ENCODE peak calls at places on chromosomes 2 and 18, in seven cellular contexts. One of them, this sample, is unnamed.

GRCh38 chr2:226362991-226363390 is 436.6 kb downstream of the IRS1 start:
- DNase-seq in activated T-cell treated with anti-CD3 and anti-CD28 coated beads for 1 hour: no peak
- DNase-seq in stimulated activated CD4-positive, alpha-beta T cell treated with anti-CD3 and anti-CD28 coated beads, TNF-alpha, amount 100 ng/mL, for 24 hours: no peak
- DNase-seq in KBM-7: no peak
- DNase-seq in neural crest cell: no peak
- DNase-seq in activated naive CD4-positive, alpha-beta T cell treated with anti-CD3 and anti-CD28 coated beads, Interleukin-2, amount 10 ng/mL, durations not matched to agents 7 days and 5 days: no peak
- DNase-seq in anterior cingulate cortex: no peak
- DNase-seq in this sample: no peak

GRCh38 chr2:190685348-190685747 is 36.5 kb downstream of the NAB1 start:
- DNase-seq in activated T-cell treated with anti-CD3 and anti-CD28 coated beads for 1 hour: no peak
- DNase-seq in stimulated activated CD4-positive, alpha-beta T cell treated with anti-CD3 and anti-CD28 coated beads, TNF-alpha, amount 100 ng/mL, for 24 hours: no peak
- DNase-seq in KBM-7: no peak
- DNase-seq in neural crest cell: no peak
- DNase-seq in activated naive CD4-positive, alpha-beta T cell treated with anti-CD3 and anti-CD28 coated beads, Interleukin-2, amount 10 ng/mL, durations not matched to agents 7 days and 5 days: no peak
- DNase-seq in anterior cingulate cortex: no peak
- DNase-seq in this sample: no peak

GRCh38 chr2:81481242-81481993 is 1176.9 kb upstream of the LRRTM1 start:
- DNase-seq in activated T-cell treated with anti-CD3 and anti-CD28 coated beads for 1 hour: no peak
- DNase-seq in stimulated activated CD4-positive, alpha-beta T cell treated with anti-CD3 and anti-CD28 coated beads, TNF-alpha, amount 100 ng/mL, for 24 hours: no peak
- DNase-seq in KBM-7: no peak
- DNase-seq in neural crest cell: no peak
- DNase-seq in activated naive CD4-positive, alpha-beta T cell treated with anti-CD3 and anti-CD28 coated beads, Interleukin-2, amount 10 ng/mL, durations not matched to agents 7 days and 5 days: no peak
- DNase-seq in anterior cingulate cortex: no peak
- DNase-seq in this sample: no peak

GRCh38 chr18:12256946-12257345 is 2.8 kb downstream of the CIDEA start:
- DNase-seq in activated T-cell treated with anti-CD3 and anti-CD28 coated beads for 1 hour: no peak
- DNase-seq in stimulated activated CD4-positive, alpha-beta T cell treated with anti-CD3 and anti-CD28 coated beads, TNF-alpha, amount 100 ng/mL, for 24 hours: no peak
- DNase-seq in KBM-7: peak; percentile 16
- DNase-seq in neural crest cell: no peak
- DNase-seq in activated naive CD4-positive, alpha-beta T cell treated with anti-CD3 and anti-CD28 coated beads, Interleukin-2, amount 10 ng/mL, durations not matched to agents 7 days and 5 days: no peak
- DNase-seq in anterior cingulate cortex: no peak
- DNase-seq in this sample: no peak

GRCh38 chr2:106010818-106011355 is 183.2 kb downstream of the UXS1 start:
- DNase-seq in activated T-cell treated with anti-CD3 and anti-CD28 coated beads for 1 hour: no peak
- DNase-seq in stimulated activated CD4-positive, alpha-beta T cell treated with anti-CD3 and anti-CD28 coated beads, TNF-alpha, amount 100 ng/mL, for 24 hours: no peak
- DNase-seq in KBM-7: no peak
- DNase-seq in neural crest cell: no peak
- DNase-seq in activated naive CD4-positive, alpha-beta T cell treated with anti-CD3 and anti-CD28 coated beads, Interleukin-2, amount 10 ng/mL, durations not matched to agents 7 days and 5 days: no peak
- DNase-seq in anterior cingulate cortex: no peak
- DNase-seq in this sample: no peak

GRCh38 chr2:27832396-27832795 is 57.8 kb downstream of the RBKS start:
- DNase-seq in activated T-cell treated with anti-CD3 and anti-CD28 coated beads for 1 hour: no peak
- DNase-seq in stimulated activated CD4-positive, alpha-beta T cell treated with anti-CD3 and anti-CD28 coated beads, TNF-alpha, amount 100 ng/mL, for 24 hours: no peak
- DNase-seq in KBM-7: peak; percentile 38
- DNase-seq in neural crest cell: no peak
- DNase-seq in activated naive CD4-positive, alpha-beta T cell treated with anti-CD3 and anti-CD28 coated beads, Interleukin-2, amount 10 ng/mL, durations not matched to agents 7 days and 5 days: no peak
- DNase-seq in anterior cingulate cortex: no peak
- DNase-seq in this sample: no peak

GRCh38 chr2:132038179-132038882 is 123.4 kb downstream of the ANKRD30BL start:
- DNase-seq in activated T-cell treated with anti-CD3 and anti-CD28 coated beads for 1 hour: no peak
- DNase-seq in stimulated activated CD4-positive, alpha-beta T cell treated with anti-CD3 and anti-CD28 coated beads, TNF-alpha, amount 100 ng/mL, for 24 hours: no peak
- DNase-seq in KBM-7: peak; percentile 10
- DNase-seq in neural crest cell: peak; percentile 35
- DNase-seq in activated naive CD4-positive, alpha-beta T cell treated with anti-CD3 and anti-CD28 coated beads, Interleukin-2, amount 10 ng/mL, durations not matched to agents 7 days and 5 days: no peak
- DNase-seq in anterior cingulate cortex: no peak
- DNase-seq in this sample: no peak

GRCh38 chr2:10564876-10565425 is 116.8 kb upstream of the ODC1 start:
- DNase-seq in activated T-cell treated with anti-CD3 and anti-CD28 coated beads for 1 hour: no peak
- DNase-seq in stimulated activated CD4-positive, alpha-beta T cell treated with anti-CD3 and anti-CD28 coated beads, TNF-alpha, amount 100 ng/mL, for 24 hours: no peak
- DNase-seq in KBM-7: no peak
- DNase-seq in neural crest cell: no peak
- DNase-seq in activated naive CD4-positive, alpha-beta T cell treated with anti-CD3 and anti-CD28 coated beads, Interleukin-2, amount 10 ng/mL, durations not matched to agents 7 days and 5 days: no peak
- DNase-seq in anterior cingulate cortex: no peak
- DNase-seq in this sample: no peak

GRCh38 chr2:160695402-160696060 is 201.9 kb upstream of the RBMS1 start:
- DNase-seq in activated T-cell treated with anti-CD3 and anti-CD28 coated beads for 1 hour: no peak
- DNase-seq in stimulated activated CD4-positive, alpha-beta T cell treated with anti-CD3 and anti-CD28 coated beads, TNF-alpha, amount 100 ng/mL, for 24 hours: no peak
- DNase-seq in KBM-7: no peak
- DNase-seq in neural crest cell: no peak
- DNase-seq in activated naive CD4-positive, alpha-beta T cell treated with anti-CD3 and anti-CD28 coated beads, Interleukin-2, amount 10 ng/mL, durations not matched to agents 7 days and 5 days: no peak
- DNase-seq in anterior cingulate cortex: no peak
- DNase-seq in this sample: no peak

GRCh38 chr2:216318470-216318869 is 53.8 kb downstream of the MARCHF4 start:
- DNase-seq in activated T-cell treated with anti-CD3 and anti-CD28 coated beads for 1 hour: no peak
- DNase-seq in stimulated activated CD4-positive, alpha-beta T cell treated with anti-CD3 and anti-CD28 coated beads, TNF-alpha, amount 100 ng/mL, for 24 hours: no peak
- DNase-seq in KBM-7: no peak
- DNase-seq in neural crest cell: no peak
- DNase-seq in activated naive CD4-positive, alpha-beta T cell treated with anti-CD3 and anti-CD28 coated beads, Interleukin-2, amount 10 ng/mL, durations not matched to agents 7 days and 5 days: no peak
- DNase-seq in anterior cingulate cortex: no peak
- DNase-seq in this sample: no peak

This sample was measured in DND-41.